ENCODE peak calls at places on chromosomes 6 and 20, in six cellular contexts. B, M, J, A, V and S are unnamed samples.

GRCh38 chr6:136920858-136921520 is 1.1 kb upstream of the SLC35D3 start:
- DNase-seq in B (no peak), M (peak; percentile 12), J (no peak), A (no peak), V (no peak), S (no peak)

GRCh38 chr6:7252390-7252789 is 60.6 kb downstream of the SSR1 start:
- DNase-seq in B (peak; percentile 38), M (no peak), J (no peak), A (peak; percentile 28), V (no peak), S (peak; percentile 26)

GRCh38 chr6:36963451-36964290 is 9.1 kb downstream of the PI16 start:
- DNase-seq in B (no peak), M (no peak), J (no peak), A (peak; percentile 69), V (no peak), S (peak; percentile 77)

GRCh38 chr6:122803056-122803695 is 14.1 kb downstream of the SMPDL3A start:
- DNase-seq in B (peak; percentile 68), M (no peak), J (peak; percentile 80), A (no peak), V (no peak), S (no peak)

GRCh38 chr6:135033238-135033637 is 21.4 kb downstream of the HBS1L start:
- DNase-seq in B (no peak), M (no peak), J (no peak), A (no peak), V (no peak), S (no peak)

GRCh38 chr6:90790696-90791095 is 203.8 kb upstream of the MAP3K7 start:
- DNase-seq in B (no peak), M (no peak), J (peak; percentile 86), A (no peak), V (no peak), S (no peak)

GRCh38 chr6:150720774-150721233 is 121.1 kb downstream of the PLEKHG1 start:
- DNase-seq in B (no peak), M (no peak), J (no peak), A (no peak), V (peak; percentile 73), S (no peak)

GRCh38 chr20:38197217-38198008 is 32.3 kb upstream of the TGM2 start:
- DNase-seq in B (no peak), M (no peak), J (no peak), A (no peak), V (no peak), S (no peak)

GRCh38 chr6:41271901-41272395 is 14.5 kb downstream of the TREM1 start:
- DNase-seq in B (peak; percentile 70), M (no peak), J (no peak), A (peak; percentile 88), V (no peak), S (peak; percentile 79)

GRCh38 chr6:147087641-147088040 is 116.6 kb upstream of the STXBP5 start:
- DNase-seq in B (no peak), M (no peak), J (no peak), A (no peak), V (no peak), S (no peak)

GRCh38 chr6:147135211-147135672 is 69.0 kb upstream of the STXBP5 start:
- DNase-seq in B (no peak), M (peak; percentile 4), J (peak; percentile 95), A (no peak), V (no peak), S (no peak)

GRCh38 chr6:44470106-44470446 is 82.6 kb downstream of the CDC5L start:
- DNase-seq in B (no peak), M (no peak), J (no peak), A (no peak), V (no peak), S (no peak)

GRCh38 chr6:125415921-125416320 is 114.2 kb upstream of the HDDC2 start:
- DNase-seq in B (no peak), M (no peak), J (no peak), A (no peak), V (no peak), S (no peak)

GRCh38 chr20:38286586-38287502 is 17.1 kb upstream of the BPI start:
- DNase-seq in B (no peak), M (no peak), J (no peak), A (no peak), V (no peak), S (no peak)

GRCh38 chr6:128508588-128509296 is 11.7 kb downstream of the PTPRK start:
- DNase-seq in B (no peak), M (peak; percentile 67), J (peak; percentile 93), A (no peak), V (peak; percentile 61), S (no peak)

GRCh38 chr6:5287205-5287965 is 26.1 kb downstream of the FARS2 start:
- DNase-seq in B (no peak), M (no peak), J (peak; percentile 88), A (no peak), V (no peak), S (no peak)

GRCh38 chr6:122770835-122771601 is 8.5 kb upstream of the FABP7 start:
- DNase-seq in B (no peak), M (no peak), J (no peak), A (no peak), V (no peak), S (no peak)

GRCh38 chr20:19834783-19835182 is 76.7 kb downstream of the RIN2 start:
- DNase-seq in B (no peak), M (no peak), J (no peak), A (no peak), V (no peak), S (no peak)

GRCh38 chr20:278607-279571 is 11.7 kb downstream of the C20orf96 start:
- DNase-seq in B (no peak), M (no peak), J (no peak), A (no peak), V (no peak), S (peak; percentile 76)

GRCh38 chr6:44298055-44298803 is 14.9 kb downstream of the AARS2 start:
- DNase-seq in B (no peak), M (no peak), J (no peak), A (no peak), V (no peak), S (peak; percentile 53)

GRCh38 chr6:103273048-103273447 is 1586.7 kb downstream of the HACE1 start:
- DNase-seq in B (no peak), M (no peak), J (no peak), A (no peak), V (peak; percentile 56), S (no peak)

GRCh38 chr20:14235355-14235754 is 102.1 kb downstream of the FLRT3 start:
- DNase-seq in B (no peak), M (no peak), J (peak; percentile 84), A (no peak), V (no peak), S (no peak)

GRCh38 chr6:4941782-4942672 is 61.8 kb downstream of the RPP40 start:
- DNase-seq in B (no peak), M (peak; percentile 74), J (peak; percentile 96), A (no peak), V (peak; percentile 45), S (no peak)

GRCh38 chr20:50391444-50392137 is 118.6 kb upstream of the PTPN1 start:
- DNase-seq in B (no peak), M (no peak), J (no peak), A (no peak), V (no peak), S (peak; percentile 70)

GRCh38 chr20:64138276-64138815 is 25.9 kb upstream of the MYT1 start:
- DNase-seq in B (no peak), M (no peak), J (no peak), A (peak; percentile 29), V (no peak), S (peak; percentile 28)

GRCh38 chr6:141483561-141484061 is 649.1 kb upstream of the GJE1 start:
- DNase-seq in B (no peak), M (peak; percentile 3), J (peak; percentile 96), A (no peak), V (no peak), S (no peak)

GRCh38 chr6:18451756-18452155 is 64.6 kb downstream of the RNF144B start:
- DNase-seq in B (no peak), M (no peak), J (no peak), A (no peak), V (no peak), S (no peak)

GRCh38 chr6:30709101-30709868 is 7.8 kb downstream of the MDC1 start:
- DNase-seq in B (peak; percentile 13), M (no peak), J (no peak), A (peak; percentile 9), V (no peak), S (peak; percentile 22)

GRCh38 chr6:30714263-30714662 is 2.8 kb downstream of the MDC1 start:
- DNase-seq in B (no peak), M (no peak), J (no peak), A (no peak), V (no peak), S (no peak)

GRCh38 chr6:30707281-30707850 is 9.7 kb downstream of the MDC1 start:
- DNase-seq in B (peak; percentile 53), M (no peak), J (no peak), A (no peak), V (no peak), S (peak; percentile 25)

GRCh38 chr6:30712441-30712840 is 4.6 kb downstream of the MDC1 start:
- DNase-seq in B (peak; percentile 19), M (no peak), J (no peak), A (no peak), V (no peak), S (no peak)

GRCh38 chr6:30711758-30712380 is 5.2 kb downstream of the MDC1 start:
- DNase-seq in B (peak; percentile 5), M (no peak), J (no peak), A (peak; percentile 17), V (no peak), S (peak; percentile 41)
- H3K27ac ChIP-seq in B (no peak overlapping the region), M (no peak overlapping the region), J (no peak overlapping the region), A (no peak overlapping the region), V (no peak overlapping the region), S (no peak overlapping the region)

GRCh38 chr6:139152088-139152891 is 17.4 kb downstream of the HECA start:
- DNase-seq in B (no peak), M (no peak), J (peak; percentile 84), A (no peak), V (no peak), S (no peak)
- H3K4me1 ChIP-seq in B (peaks cover 18% of the 10 kb centered on the region), M (no peaks in the 10 kb centered on the region), J (peaks cover 27% of the 10 kb centered on the region), A (peaks cover 56% of the 10 kb centered on the region), V (no peaks in the 10 kb centered on the region), S (peaks cover 15% of the 10 kb centered on the region)

DNA sequence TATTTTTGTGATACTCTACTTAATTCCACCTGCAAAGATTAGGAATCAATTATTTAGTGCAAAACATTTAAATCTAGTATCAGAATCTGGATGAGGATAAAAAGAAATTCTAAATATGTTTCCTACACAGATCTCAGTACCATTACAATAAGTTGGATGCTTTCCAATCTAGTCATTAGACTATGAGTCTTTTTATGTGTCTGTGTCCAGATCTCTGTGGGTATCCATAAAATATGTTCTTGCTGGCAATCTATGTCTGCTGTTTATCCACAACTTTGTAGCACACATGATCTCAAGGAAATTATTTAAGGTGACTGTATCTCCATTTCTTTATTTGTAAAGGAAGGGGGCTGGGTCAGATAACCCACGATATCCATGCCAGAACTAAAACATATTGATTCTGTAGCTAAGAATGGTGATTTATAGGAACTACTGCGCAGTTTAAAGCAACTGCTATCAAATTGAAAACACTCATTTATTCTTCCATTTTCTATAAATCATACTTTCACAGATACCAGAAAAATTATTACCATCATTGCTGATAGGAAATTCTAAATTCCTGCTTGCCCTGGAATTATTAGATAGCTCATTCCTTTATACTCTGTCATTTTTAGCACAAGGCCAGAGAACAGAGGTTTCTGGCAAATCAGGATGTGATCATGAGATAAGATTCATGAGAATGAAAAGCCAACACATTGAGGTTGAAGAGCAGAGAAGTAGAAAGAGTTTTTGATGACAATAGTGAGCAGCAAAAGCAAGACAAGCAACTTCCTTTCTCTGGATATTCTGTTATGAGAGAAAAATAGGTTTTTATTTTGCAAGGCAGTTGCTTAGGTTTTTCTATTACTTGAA is 851.4 kb upstream of the CITED2 start:
- DNase-seq in B (no peak), M (no peak), J (peak; percentile 59), A (no peak), V (no peak), S (no peak)
- H3K27ac ChIP-seq in B (no peak overlapping the region), M (no peak overlapping the region), J (no peak overlapping the region), A (no peak overlapping the region), V (no peak overlapping the region), S (no peak overlapping the region)

GRCh38 chr20:62357681-62358080 is 9.4 kb downstream of the LAMA5 start:
- DNase-seq in B (no peak), M (no peak), J (no peak), A (no peak), V (no peak), S (peak; percentile 73)
- H3K4me1 ChIP-seq in B (peaks cover 61% of the 10 kb centered on the region), M (peaks cover 98% of the 10 kb centered on the region), J (peaks cover 28% of the 10 kb centered on the region), A (peaks cover 86% of the 10 kb centered on the region), V (peaks cover 65% of the 10 kb centered on the region), S (peaks cover 77% of the 10 kb centered on the region)